ENCODE peak calls at places on chromosome 10, in eight cellular contexts. D, H, G, S, Q, X, O and C are unnamed samples.

GRCh38 chr10:5854178-5854570 is 35.5 kb downstream of the ANKRD16 start:
- DNase-seq in D (no peak), H (no peak), G (no peak), S (no peak), Q (no peak), X (no peak), O (no peak), C (no peak)

GRCh38 chr10:10677479-10677878 is 340.2 kb upstream of the CELF2 start:
- DNase-seq in D (no peak), H (peak; percentile 45), G (no peak), S (peak; percentile 78), Q (peak; percentile 82), X (peak; percentile 71), O (peak; percentile 39), C (peak; percentile 32)

GRCh38 chr10:51302316-51302715 is 228.0 kb downstream of the PRKG1 start:
- DNase-seq in D (no peak), H (peak; percentile 58), G (no peak), S (peak; percentile 17), Q (no peak), X (peak; percentile 25), O (no peak), C (no peak)

GRCh38 chr10:86113501-86113900 is 253.1 kb downstream of the GRID1 start:
- DNase-seq in D (no peak), H (no peak), G (no peak), S (no peak), Q (no peak), X (no peak), O (no peak), C (no peak)

GRCh38 chr10:99906470-99906869 is 103.3 kb downstream of the DNMBP start:
- DNase-seq in D (no peak), H (peak; percentile 85), G (no peak), S (peak; percentile 94), Q (no peak), X (peak; percentile 36), O (no peak), C (no peak)

GRCh38 chr10:1241973-1242935 is 186.1 kb downstream of the WDR37 start:
- DNase-seq in D (no peak), H (no peak), G (no peak), S (no peak), Q (no peak), X (no peak), O (no peak), C (no peak)

GRCh38 chr10:76111986-76112825 is 680.8 kb downstream of the LRMDA start:
- DNase-seq in D (no peak), H (peak; percentile 47), G (no peak), S (no peak), Q (no peak), X (no peak), O (no peak), C (no peak)

GRCh38 chr10:102960158-102960557 is 42.1 kb downstream of the CNNM2 start:
- DNase-seq in D (no peak), H (no peak), G (no peak), S (no peak), Q (no peak), X (no peak), O (no peak), C (no peak)

GRCh38 chr10:19843487-19843886 is 27.3 kb downstream of the PLXDC2 start:
- DNase-seq in D (no peak), H (no peak), G (no peak), S (no peak), Q (no peak), X (no peak), O (no peak), C (no peak)

GRCh38 chr10:3294919-3295318 is 122.3 kb upstream of the PITRM1 start:
- DNase-seq in D (no peak), H (no peak), G (no peak), S (no peak), Q (no peak), X (no peak), O (no peak), C (no peak)

GRCh38 chr10:60901561-60902235 is 42.3 kb downstream of the RHOBTB1 start:
- DNase-seq in D (no peak), H (no peak), G (no peak), S (peak; percentile 10), Q (no peak), X (no peak), O (no peak), C (no peak)

GRCh38 chr10:110363572-110364411 is 59.1 kb upstream of the SMNDC1 start:
- DNase-seq in D (peak; percentile 14), H (no peak), G (no peak), S (no peak), Q (no peak), X (no peak), O (no peak), C (no peak)

GRCh38 chr10:122149138-122149606 is 121.9 kb upstream of the BTBD16 start:
- DNase-seq in D (no peak), H (peak; percentile 41), G (no peak), S (no peak), Q (peak; percentile 91), X (peak; percentile 59), O (no peak), C (no peak)

GRCh38 chr10:66917104-66917503 is 8.7 kb upstream of the LRRTM3 start:
- DNase-seq in D (no peak), H (no peak), G (no peak), S (no peak), Q (no peak), X (no peak), O (no peak), C (no peak)

GRCh38 chr10:77226871-77227557 is 410.6 kb downstream of the KCNMA1 start:
- DNase-seq in D (no peak), H (peak; percentile 84), G (peak; percentile 15), S (no peak), Q (no peak), X (no peak), O (no peak), C (no peak)

GRCh38 chr10:3452234-3452633 is 279.7 kb upstream of the PITRM1 start:
- DNase-seq in D (no peak), H (peak; percentile 98), G (peak; percentile 76), S (no peak), Q (no peak), X (peak; percentile 70), O (no peak), C (no peak)

GRCh38 chr10:109780997-109781396 is 142.3 kb downstream of the XPNPEP1 start:
- DNase-seq in D (no peak), H (no peak), G (no peak), S (no peak), Q (no peak), X (no peak), O (no peak), C (no peak)

GRCh38 chr10:70132098-70133029 is at the start of gene AIFM2:
- DNase-seq in D (peak; percentile 12), H (peak; percentile 79), G (no peak), S (peak; percentile 47), Q (peak; percentile 92), X (peak; percentile 96), O (no peak), C (peak; percentile 60)

GRCh38 chr10:104589431-104589830 is 51.7 kb upstream of the SORCS3 start:
- DNase-seq in D (no peak), H (peak; percentile 66), G (no peak), S (peak; percentile 11), Q (no peak), X (peak; percentile 63), O (no peak), C (no peak)

GRCh38 chr10:88820990-88821389 is 18.5 kb downstream of the LIPM start:
- DNase-seq in D (no peak), H (peak; percentile 78), G (peak; percentile 38), S (peak; percentile 95), Q (no peak), X (peak; percentile 37), O (no peak), C (no peak)

GRCh38 chr10:86594535-86594934 is 59.8 kb upstream of the OPN4 start:
- DNase-seq in D (no peak), H (peak; percentile 97), G (no peak), S (no peak), Q (no peak), X (no peak), O (no peak), C (no peak)

GRCh38 chr10:80158126-80158525 is 25.6 kb downstream of the PLAC9 start:
- DNase-seq in D (no peak), H (no peak), G (no peak), S (no peak), Q (no peak), X (no peak), O (no peak), C (no peak)

GRCh38 chr10:11610855-11611247 is 599 bp downstream of the USP6NL start:
- DNase-seq in D (peak; percentile 22), H (peak; percentile 50), G (no peak), S (peak; percentile 27), Q (peak; percentile 80), X (peak; percentile 62), O (peak; percentile 64), C (peak; percentile 43)

GRCh38 chr10:114345701-114346100 is 58.6 kb downstream of the AFAP1L2 start:
- DNase-seq in D (no peak), H (no peak), G (no peak), S (no peak), Q (no peak), X (no peak), O (no peak), C (no peak)

GRCh38 chr10:48498940-48499510 is 105.8 kb downstream of the ARHGAP22 start:
- DNase-seq in D (no peak), H (no peak), G (no peak), S (no peak), Q (no peak), X (no peak), O (no peak), C (no peak)

GRCh38 chr10:113780681-113781250 is 29.3 kb downstream of the PLEKHS1 start:
- DNase-seq in D (no peak), H (peak; percentile 17), G (no peak), S (no peak), Q (no peak), X (no peak), O (no peak), C (no peak)

GRCh38 chr10:4344544-4344994 is 481.4 kb upstream of the AKR1E2 start:
- DNase-seq in D (no peak), H (peak; percentile 100), G (peak; percentile 99), S (peak; percentile 99), Q (peak; percentile 93), X (peak; percentile 91), O (no peak), C (peak; percentile 19)

GRCh38 chr10:128274938-128275337 is 148.7 kb upstream of the MKI67 start:
- DNase-seq in D (no peak), H (no peak), G (no peak), S (no peak), Q (no peak), X (peak; percentile 58), O (no peak), C (peak; percentile 9)

GRCh38 chr10:44958196-44958896 is 1.3 kb upstream of the RASSF4 start:
- DNase-seq in D (no peak), H (peak; percentile 77), G (peak; percentile 7), S (peak; percentile 84), Q (no peak), X (peak; percentile 69), O (no peak), C (no peak)

GRCh38 chr10:6089334-6090219 is 743 bp downstream of the RBM17 start:
- DNase-seq in D (peak; percentile 16), H (peak; percentile 51), G (no peak), S (peak; percentile 71), Q (no peak), X (peak; percentile 39), O (peak; percentile 61), C (peak; percentile 24)

GRCh38 chr10:6583447-6583846 is 3.4 kb upstream of the PRKCQ start:
- DNase-seq in D (peak; percentile 53), H (no peak), G (no peak), S (no peak), Q (no peak), X (no peak), O (no peak), C (peak; percentile 79)

GRCh38 chr10:113226404-113226803 is 276.4 kb downstream of the TCF7L2 start:
- DNase-seq in D (no peak), H (no peak), G (no peak), S (no peak), Q (no peak), X (no peak), O (no peak), C (peak; percentile 27)

GRCh38 chr10:122126763-122127659 is 138.0 kb downstream of the TACC2 start:
- DNase-seq in D (no peak), H (peak; percentile 97), G (peak; percentile 84), S (peak; percentile 86), Q (no peak), X (peak; percentile 90), O (no peak), C (no peak)

GRCh38 chr10:92541583-92541982 is 32.3 kb downstream of the IDE start:
- DNase-seq in D (no peak), H (no peak), G (no peak), S (no peak), Q (no peak), X (no peak), O (no peak), C (no peak)